ENCODE peak calls at places on chromosomes 11 and 22, in nine cellular contexts. F, E, N, G, D, Z, V, P and H are unnamed samples.

GRCh38 chr11:12117200-12117995 is 7.0 kb downstream of the MICAL2 start:
- DNase-seq in G (peak), F (no peak), Z (no peak), V (no peak), E (no peak), N (no peak), D (no peak), P (no peak), H (no peak)

GRCh38 chr11:108635106-108635505 is 29.8 kb upstream of the DDX10 start:
- DNase-seq in D (no peak), E (no peak), Z (no peak), V (no peak), F (no peak), G (no peak), P (peak), N (no peak), H (no peak)

GRCh38 chr22:20010307-20011122 is 6.1 kb downstream of the ARVCF start:
- DNase-seq in Z (no peak), P (no peak), E (no peak), F (no peak), N (no peak), V (no peak), G (no peak), D (no peak), H (no peak)

GRCh38 chr11:124240621-124241397 is at the start of gene OR8G1:
- DNase-seq in V (no peak), D (no peak), E (no peak), G (no peak), N (no peak), P (no peak), Z (no peak), F (no peak), H (no peak)

GRCh38 chr22:24386814-24387550 is 40.4 kb upstream of the ADORA2A start:
- DNase-seq in D (no peak), V (no peak), F (no peak), G (no peak), P (no peak), N (no peak), Z (no peak), E (no peak), H (no peak)

GRCh38 chr22:20203142-20204099 is 52.6 kb upstream of the CCDC188 start:
- DNase-seq in P (no peak), V (no peak), G (no peak), D (no peak), E (peak), N (no peak), F (no peak), Z (peak), H (peak)

GRCh38 chr22:36467042-36467810 is 14.2 kb downstream of the TXN2 start:
- DNase-seq in F (no peak), D (no peak), P (peak), N (no peak), Z (peak), E (peak), G (peak), V (no peak), H (no peak)

GRCh38 chr11:74462009-74462408 is 5.3 kb downstream of the KCNE3 start:
- DNase-seq in N (no peak), G (peak), Z (no peak), F (no peak), V (no peak), E (no peak), P (peak), D (no peak), H (peak)

GRCh38 chr11:70715636-70716035 is 317.3 kb downstream of the CTTN start:
- DNase-seq in N (no peak), G (no peak), D (no peak), P (no peak), Z (no peak), V (no peak), F (no peak), E (no peak), H (no peak)

GRCh38 chr22:29268511-29269229 is 602 bp downstream of the EWSR1 start:
- DNase-seq in Z (peak), V (no peak), G (peak), P (peak), D (peak), E (peak), F (peak), N (no peak), H (peak)

GRCh38 chr11:65791719-65792213 is 4.9 kb downstream of the OVOL1 start:
- DNase-seq in P (no peak), G (no peak), E (no peak), N (no peak), D (no peak), F (no peak), Z (no peak), V (no peak), H (no peak)

GRCh38 chr11:116084511-116084910 is 580.3 kb upstream of the CADM1 start:
- DNase-seq in F (no peak), D (no peak), G (no peak), V (no peak), Z (no peak), E (no peak), N (no peak), P (no peak), H (no peak)

GRCh38 chr22:37420656-37421467 is 6.4 kb downstream of the ELFN2 start:
- DNase-seq in D (no peak), N (no peak), V (no peak), E (no peak), Z (no peak), G (peak), P (no peak), F (no peak), H (no peak)

GRCh38 chr22:49767355-49768062 is 60.2 kb downstream of the BRD1 start:
- DNase-seq in Z (no peak), D (peak), N (peak), F (peak), V (peak), E (peak), P (peak), G (peak), H (peak)

GRCh38 chr22:39214383-39215069 is 30.3 kb downstream of the PDGFB start:
- DNase-seq in Z (no peak), V (no peak), F (no peak), D (no peak), E (peak), N (no peak), P (peak), G (peak), H (peak)

GRCh38 chr11:69400140-69400539 is 81.3 kb upstream of the LINC01488 start:
- DNase-seq in F (no peak), E (no peak), V (no peak), G (no peak), Z (no peak), P (no peak), D (no peak), N (no peak), H (no peak)

GRCh38 chr11:77778549-77778948 is 42.0 kb downstream of the RSF1 start:
- DNase-seq in V (no peak), Z (no peak), P (no peak), D (no peak), N (no peak), E (no peak), F (no peak), G (no peak), H (no peak)

GRCh38 chr22:41873391-41873790 is 40.5 kb downstream of the SREBF2 start:
- DNase-seq in N (no peak), E (no peak), F (no peak), Z (no peak), P (no peak), G (no peak), D (no peak), V (no peak), H (no peak)